ENCODE peak calls at places on chromosomes 1 and 21, in five cellular contexts. Q, W, X, P and G are unnamed samples.

GRCh38 chr1:44584167-44584566 is 90.1 kb downstream of the TMEM53 start:
- DNase-seq in Q (no peak), W (no peak), X (no peak), P (no peak), G (peak; percentile 75)

GRCh38 chr1:169572184-169572583 is 14.1 kb downstream of the F5 start:
- DNase-seq in Q (no peak), W (no peak), X (no peak), P (no peak), G (no peak)

GRCh38 chr1:113166473-113166872 is 93.5 kb downstream of the LRIG2 start:
- DNase-seq in Q (no peak), W (no peak), X (no peak), P (no peak), G (no peak)

GRCh38 chr21:34986561-34987533 is 62.3 kb downstream of the RUNX1 start:
- DNase-seq in Q (peak; percentile 37), W (no peak), X (peak; percentile 95), P (no peak), G (no peak)

GRCh38 chr1:28064064-28064463 is 24.3 kb downstream of the EYA3 start:
- DNase-seq in Q (no peak), W (no peak), X (peak; percentile 47), P (no peak), G (no peak)

GRCh38 chr1:150156868-150157603 is 7.3 kb downstream of the PLEKHO1 start:
- DNase-seq in Q (no peak), W (no peak), X (no peak), P (no peak), G (peak; percentile 45)

GRCh38 chr1:32963746-32964460 is 706 bp downstream of the RNF19B start:
- DNase-seq in Q (peak; percentile 53), W (peak; percentile 75), X (peak; percentile 81), P (no peak), G (peak; percentile 80)

GRCh38 chr21:37045139-37045538 is 27.7 kb downstream of the PIGP start:
- DNase-seq in Q (no peak), W (no peak), X (no peak), P (no peak), G (no peak)

GRCh38 chr1:12406218-12407021 is 176.6 kb downstream of the VPS13D start:
- DNase-seq in Q (no peak), W (no peak), X (no peak), P (no peak), G (no peak)

GRCh38 chr1:27148591-27148990 is 6.3 kb downstream of the SLC9A1 start:
- DNase-seq in Q (no peak), W (no peak), X (no peak), P (no peak), G (no peak)

GRCh38 chr21:46161800-46162592 is 6.6 kb upstream of the FTCD start:
- DNase-seq in Q (no peak), W (no peak), X (no peak), P (no peak), G (peak; percentile 28)

GRCh38 chr1:99599678-99600175 is 46.2 kb upstream of the PALMD start:
- DNase-seq in Q (no peak), W (peak; percentile 94), X (peak; percentile 57), P (peak; percentile 77), G (no peak)

GRCh38 chr1:196209983-196210382 is 398.3 kb downstream of the KCNT2 start:
- DNase-seq in Q (no peak), W (no peak), X (no peak), P (no peak), G (no peak)

GRCh38 chr1:162765788-162766187 is 24.7 kb upstream of the HSD17B7 start:
- DNase-seq in Q (no peak), W (no peak), X (peak; percentile 29), P (no peak), G (no peak)

GRCh38 chr21:34880401-34880800 is 168.7 kb downstream of the RUNX1 start:
- DNase-seq in Q (no peak), W (no peak), X (no peak), P (no peak), G (no peak)

GRCh38 chr1:156852414-156852874 is 6.5 kb downstream of the INSRR start:
- DNase-seq in Q (peak; percentile 50), W (peak; percentile 88), X (no peak), P (peak; percentile 15), G (no peak)

GRCh38 chr1:225933072-225933471 is 7.9 kb downstream of the LEFTY2 start:
- DNase-seq in Q (no peak), W (no peak), X (peak; percentile 76), P (peak; percentile 21), G (no peak)

GRCh38 chr1:7558481-7558880 is 212.6 kb upstream of the VAMP3 start:
- DNase-seq in Q (no peak), W (no peak), X (no peak), P (no peak), G (no peak)

GRCh38 chr1:212182585-212182984 is 102.6 kb upstream of the PPP2R5A start:
- DNase-seq in Q (no peak), W (no peak), X (no peak), P (no peak), G (no peak)

GRCh38 chr1:187692799-187693198 is 864.0 kb downstream of the PLA2G4A start:
- DNase-seq in Q (no peak), W (no peak), X (no peak), P (no peak), G (no peak)

GRCh38 chr1:196259291-196259690 is 348.9 kb downstream of the KCNT2 start:
- DNase-seq in Q (no peak), W (no peak), X (no peak), P (no peak), G (no peak)

GRCh38 chr1:33281554-33282303 is 25.4 kb downstream of the ZNF362 start:
- DNase-seq in Q (no peak), W (no peak), X (no peak), P (no peak), G (no peak)

GRCh38 chr1:15100369-15101111 is 53.0 kb upstream of the TMEM51 start:
- DNase-seq in Q (peak; percentile 44), W (peak; percentile 45), X (peak; percentile 14), P (peak; percentile 7), G (peak; percentile 67)

GRCh38 chr1:23824711-23825075 is 536 bp downstream of the HMGCL start:
- DNase-seq in Q (no peak), W (no peak), X (no peak), P (no peak), G (no peak)

GRCh38 chr1:205073511-205073910 is 10.7 kb downstream of the TMEM81 start:
- DNase-seq in Q (no peak), W (no peak), X (peak; percentile 78), P (no peak), G (no peak)

GRCh38 chr1:110490791-110491451 is 28.1 kb downstream of the KCNA10 start:
- DNase-seq in Q (no peak), W (no peak), X (no peak), P (no peak), G (no peak)

GRCh38 chr1:150925080-150925479 is 1.1 kb upstream of the SETDB1 start:
- DNase-seq in Q (no peak), W (peak; percentile 12), X (no peak), P (no peak), G (peak; percentile 38)

GRCh38 chr1:41917051-41917530 is 1.6 kb downstream of the HIVEP3 start:
- DNase-seq in Q (no peak), W (no peak), X (no peak), P (no peak), G (no peak)

GRCh38 chr1:41919764-41920397 is 1.2 kb upstream of the HIVEP3 start:
- DNase-seq in Q (peak; percentile 15), W (peak; percentile 34), X (no peak), P (no peak), G (peak; percentile 83)

GRCh38 chr1:41919131-41919530 is 409 bp upstream of the HIVEP3 start:
- DNase-seq in Q (no peak), W (no peak), X (no peak), P (no peak), G (no peak)

GRCh38 chr1:41917835-41918449 is 780 bp downstream of the HIVEP3 start:
- DNase-seq in Q (no peak), W (peak; percentile 33), X (peak; percentile 41), P (no peak), G (no peak)

GRCh38 chr1:41918450-41919043 is at the start of gene HIVEP3:
- DNase-seq in Q (no peak), W (no peak), X (peak; percentile 39), P (no peak), G (no peak)
- H3K4me3 ChIP-seq in Q (peak within 1 kb of the TSS; percentile 47), W (peak within 1 kb of the TSS; percentile 84), X (peak within 1 kb of the TSS; percentile 52), P (peak within 1 kb of the TSS; percentile 63), G (peak within 1 kb of the TSS; percentile 63)

GRCh38 chr1:58883037-58883887 is 99.4 kb upstream of the JUN start:
- DNase-seq in Q (peak; percentile 59), W (peak; percentile 88), X (peak; percentile 96), P (peak; percentile 79), G (peak; percentile 89)

GRCh38 chr1:58881471-58881994 is 97.7 kb upstream of the JUN start:
- DNase-seq in Q (no peak), W (peak; percentile 84), X (peak; percentile 82), P (no peak), G (no peak)

GRCh38 chr1:58880592-58880991 is 96.7 kb upstream of the JUN start:
- DNase-seq in Q (no peak), W (no peak), X (no peak), P (no peak), G (no peak)

GRCh38 chr1:58882322-58882951 is 98.6 kb upstream of the JUN start:
- DNase-seq in Q (no peak), W (no peak), X (no peak), P (no peak), G (no peak)

DNA sequence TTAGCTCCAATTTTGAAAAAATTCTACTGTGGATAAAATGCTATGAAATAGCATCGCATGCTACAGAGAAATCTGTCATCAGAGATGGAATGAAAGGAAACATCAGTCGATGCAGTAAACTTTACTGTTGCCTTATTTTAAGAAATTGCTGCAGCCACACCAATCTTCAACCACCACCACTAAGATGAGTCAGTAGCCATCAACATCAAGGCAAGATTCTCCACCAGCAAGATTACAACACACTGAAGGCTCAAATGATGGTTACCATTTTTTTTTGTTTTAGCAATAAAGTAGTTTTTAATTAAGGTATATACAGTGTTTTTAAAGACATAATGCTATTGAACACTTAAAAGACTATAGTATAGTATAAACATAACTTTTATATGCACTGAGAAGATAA is 95.6 kb upstream of the JUN start:
- DNase-seq in Q (no peak), W (no peak), X (peak; percentile 27), P (no peak), G (no peak)
- H3K27ac ChIP-seq in Q (no peak overlapping the region), W (no peak overlapping the region), X (no peak overlapping the region), P (no peak overlapping the region), G (no peak overlapping the region)

DNA sequence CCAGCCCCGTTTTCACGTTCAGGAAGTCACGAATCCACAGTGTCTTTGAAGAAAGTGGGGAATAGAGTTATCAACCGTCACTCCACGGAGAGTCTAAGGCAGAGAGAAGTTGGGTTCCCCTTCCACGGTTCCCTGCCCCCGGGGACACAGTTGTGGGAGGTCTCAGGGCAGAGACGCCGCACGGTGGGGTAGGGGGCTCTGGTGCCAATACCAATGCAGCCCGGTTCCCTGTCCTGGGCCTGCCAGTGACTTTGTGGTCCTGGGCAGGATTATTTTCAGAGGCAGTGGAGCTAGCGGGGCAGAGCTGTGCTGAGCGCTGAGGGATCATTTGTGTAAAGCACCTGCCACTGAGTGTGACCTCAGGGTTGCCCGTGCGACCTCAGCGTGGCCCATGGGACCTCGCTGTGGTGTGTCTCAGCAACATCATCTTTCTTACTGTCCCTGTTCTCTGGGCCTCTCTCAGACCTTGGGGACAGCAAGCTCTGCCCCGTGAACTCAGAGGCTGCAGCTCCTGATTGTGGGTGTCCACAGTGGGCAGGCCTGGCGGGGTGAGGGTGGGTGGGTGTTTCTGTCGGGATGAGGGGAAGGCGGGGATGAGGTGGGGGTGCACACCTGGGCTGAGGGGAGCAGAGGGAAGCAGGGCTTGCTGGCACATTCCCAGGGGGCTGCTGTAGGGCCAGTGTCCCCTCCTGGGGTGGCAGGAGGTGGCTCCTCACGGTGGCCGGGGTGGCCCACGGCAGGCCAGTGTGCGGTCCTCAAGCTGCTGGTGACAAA is 65.2 kb downstream of the AGPAT3 start:
- DNase-seq in Q (no peak), W (no peak), X (no peak), P (no peak), G (no peak)
- H3K4me3 ChIP-seq in Q (no peak overlapping the region), W (no peak overlapping the region), X (no peak overlapping the region), P (no peak overlapping the region), G (no peak overlapping the region)

GRCh38 chr1:247402099-247402706 is 13.8 kb upstream of the NLRP3 start:
- DNase-seq in Q (no peak), W (no peak), X (no peak), P (no peak), G (no peak)
- H3K27ac ChIP-seq in Q (no peak overlapping the region), W (no peak overlapping the region), X (no peak overlapping the region), P (no peak overlapping the region), G (no peak overlapping the region)